ENCODE peak calls at places on chromosomes 4 and X, in nine cellular contexts. N is HCT116, E is fibroblast of lung, L is A673, J is cardiac muscle cell, C is RWPE2, P is IMR-90, Q is suprapubic skin, W is colonic mucosa. V is an unnamed sample. For H3K36me3, the result is how much of the 10 kb centered on the place peaks cover.

GRCh38 chrX:27838176-27838575 is 30.4 kb downstream of the MAGEB10 start:
- DNase-seq in J (no peak), E (no peak), N (no peak), Q (no peak), P (no peak), C (no peak), L (no peak), W (no peak), V (no peak)

GRCh38 chr4:39029752-39030694 is 2.2 kb downstream of the TMEM156 start:
- DNase-seq in W (no peak), L (no peak), P (no peak), Q (no peak), C (no peak), N (no peak), E (no peak), J (no peak), V (no peak)

GRCh38 chr4:10115657-10116624 is 658 bp downstream of the WDR1 start:
- DNase-seq in L (peak), N (peak), E (no peak), P (no peak), C (no peak), Q (peak), W (peak), J (peak), V (peak)

GRCh38 chr4:168923526-168924194 is 86.4 kb downstream of the CBR4 start:
- DNase-seq in P (peak), J (peak), C (no peak), Q (no peak), N (peak), W (peak), L (peak), E (peak), V (peak)

GRCh38 chr4:97270051-97270450 is 873.2 kb downstream of the STPG2 start:
- DNase-seq in W (no peak), L (no peak), C (no peak), P (no peak), Q (no peak), J (no peak), E (no peak), N (no peak), V (no peak)

GRCh38 chrX:10231461-10231860 is 74.7 kb downstream of the CLCN4 start:
- DNase-seq in J (no peak), L (no peak), W (no peak), N (no peak), E (no peak), Q (no peak), P (no peak), C (no peak), V (no peak)

GRCh38 chr4:183747931-183748664 is 89.0 kb downstream of the TRAPPC11 start:
- DNase-seq in P (peak), E (no peak), Q (no peak), J (no peak), L (peak), N (no peak), C (no peak), W (peak), V (no peak)

GRCh38 chr4:98341309-98341708 is 80.1 kb downstream of the RAP1GDS1 start:
- DNase-seq in E (no peak), J (peak), Q (no peak), C (no peak), W (no peak), L (peak), N (no peak), P (peak), V (no peak)

GRCh38 chrX:69236641-69237040 is 71.4 kb upstream of the PJA1 start:
- DNase-seq in L (no peak), C (no peak), N (no peak), Q (no peak), W (no peak), P (no peak), J (no peak), E (no peak), V (no peak)

GRCh38 chr4:80017125-80017854 is 55.7 kb downstream of the ANTXR2 start:
- DNase-seq in W (no peak), Q (no peak), J (peak), P (peak), L (no peak), N (no peak), C (no peak), E (peak), V (no peak)

GRCh38 chr4:7909966-7910720 is 29.5 kb downstream of the AFAP1 start:
- DNase-seq in W (no peak), N (no peak), C (no peak), E (peak), P (peak), Q (no peak), J (peak), L (no peak), V (no peak)

GRCh38 chr4:142404191-142404611 is 441.9 kb downstream of the INPP4B start:
- DNase-seq in C (no peak), P (peak), J (peak), E (peak), Q (peak), L (peak), N (peak), W (no peak), V (no peak)

GRCh38 chr4:121155893-121156292 is 8.2 kb downstream of the TNIP3 start:
- DNase-seq in P (peak), Q (no peak), C (no peak), E (peak), J (peak), L (peak), W (no peak), N (no peak), V (no peak)
- H3K4me3 ChIP-seq in P (peak), Q (peak), C (no peak), E (peak), J (no peak), L (peak), W (no peak), N (no peak), V (no peak)

DNA sequence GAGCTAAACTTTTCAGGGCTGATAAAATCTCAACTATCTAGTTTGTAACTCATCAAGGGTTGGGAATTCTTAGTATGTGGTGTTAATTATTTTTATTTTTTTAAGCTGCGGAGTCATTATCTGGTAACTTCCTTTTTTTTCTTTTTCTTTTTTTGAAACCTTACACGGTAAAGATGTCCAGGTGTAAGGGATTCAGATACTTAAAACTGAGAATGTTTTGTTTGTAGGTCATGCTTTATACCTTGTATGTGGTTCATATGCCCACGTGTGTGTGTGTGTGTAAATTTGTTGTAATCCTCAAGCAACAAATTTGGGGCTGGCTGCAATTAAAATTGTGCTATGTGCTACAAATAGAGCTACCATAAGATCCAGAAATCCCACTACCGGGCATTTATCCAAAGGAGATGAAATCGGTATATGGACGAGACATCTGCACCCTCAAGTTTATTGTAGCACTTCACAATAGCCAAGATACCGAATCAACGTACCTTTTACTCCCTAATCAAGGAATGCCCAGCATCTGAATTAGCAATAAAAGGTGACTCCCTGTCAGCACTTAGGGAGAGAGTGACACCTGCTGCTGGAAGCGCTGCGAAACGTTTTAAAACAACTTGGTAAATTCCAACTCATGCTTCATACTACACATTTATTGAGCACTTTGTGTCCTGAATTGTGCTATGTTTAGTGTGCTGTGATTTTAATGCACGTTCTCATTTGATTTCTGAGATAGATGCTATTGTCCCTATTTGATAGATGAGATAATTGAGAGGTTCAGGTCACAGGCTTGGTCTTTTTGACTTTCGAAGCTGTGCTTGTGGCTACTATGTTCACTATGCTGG is 16.1 kb downstream of the MSMO1 start:
- DNase-seq in C (no peak), E (no peak), J (no peak), N (no peak), Q (no peak), W (no peak), P (no peak), L (no peak), V (peak)
- TF ChIP-seq CTCF in C (peak), E (peak), J (no peak), N (peak), Q (no peak), W (no peak), P (peak), L (peak), V (peak)

DNA sequence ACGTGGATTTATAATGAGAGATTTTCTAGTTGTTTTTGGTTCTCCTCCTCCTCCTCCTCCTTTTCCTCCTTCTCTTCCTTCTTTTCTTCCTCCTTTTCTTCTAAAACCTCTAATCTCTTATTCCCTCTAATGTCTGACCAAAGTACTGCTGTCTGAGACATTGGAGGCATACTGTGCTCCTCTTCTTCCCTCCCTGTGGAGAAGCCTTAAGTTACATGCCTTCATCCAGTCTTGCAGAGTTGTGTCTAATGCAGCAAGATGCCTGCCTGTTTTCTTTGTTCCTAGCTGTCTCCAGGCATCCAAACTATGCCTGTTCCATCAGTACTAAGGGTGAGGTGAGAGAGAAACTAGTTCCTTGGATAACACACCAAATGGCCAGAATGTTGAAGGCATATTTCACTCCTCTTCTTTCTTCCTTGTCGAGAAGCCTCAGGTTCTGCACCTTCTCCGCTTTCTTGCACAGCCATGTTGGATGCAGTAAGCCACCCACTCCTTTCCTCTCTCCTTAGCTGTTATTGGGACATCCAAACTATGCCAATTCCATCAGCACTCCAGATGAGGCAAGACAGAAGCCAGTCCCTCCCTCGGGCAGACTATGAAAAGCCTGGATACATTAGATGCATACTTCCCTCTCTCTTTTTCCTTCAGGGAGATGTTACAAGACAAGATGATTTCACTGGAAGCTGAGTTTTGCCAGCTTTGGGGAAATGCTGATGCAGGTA is 285.7 kb upstream of the TRAM1L1 start:
- DNase-seq in L (no peak), J (no peak), C (no peak), W (no peak), E (no peak), N (no peak), P (no peak), Q (no peak), V (no peak)
- H3K36me3 ChIP-seq in L (under half), J (under half), C (under half), W (under half), E (under half), N (under half), P (under half), Q (under half), V (under half)

DNA sequence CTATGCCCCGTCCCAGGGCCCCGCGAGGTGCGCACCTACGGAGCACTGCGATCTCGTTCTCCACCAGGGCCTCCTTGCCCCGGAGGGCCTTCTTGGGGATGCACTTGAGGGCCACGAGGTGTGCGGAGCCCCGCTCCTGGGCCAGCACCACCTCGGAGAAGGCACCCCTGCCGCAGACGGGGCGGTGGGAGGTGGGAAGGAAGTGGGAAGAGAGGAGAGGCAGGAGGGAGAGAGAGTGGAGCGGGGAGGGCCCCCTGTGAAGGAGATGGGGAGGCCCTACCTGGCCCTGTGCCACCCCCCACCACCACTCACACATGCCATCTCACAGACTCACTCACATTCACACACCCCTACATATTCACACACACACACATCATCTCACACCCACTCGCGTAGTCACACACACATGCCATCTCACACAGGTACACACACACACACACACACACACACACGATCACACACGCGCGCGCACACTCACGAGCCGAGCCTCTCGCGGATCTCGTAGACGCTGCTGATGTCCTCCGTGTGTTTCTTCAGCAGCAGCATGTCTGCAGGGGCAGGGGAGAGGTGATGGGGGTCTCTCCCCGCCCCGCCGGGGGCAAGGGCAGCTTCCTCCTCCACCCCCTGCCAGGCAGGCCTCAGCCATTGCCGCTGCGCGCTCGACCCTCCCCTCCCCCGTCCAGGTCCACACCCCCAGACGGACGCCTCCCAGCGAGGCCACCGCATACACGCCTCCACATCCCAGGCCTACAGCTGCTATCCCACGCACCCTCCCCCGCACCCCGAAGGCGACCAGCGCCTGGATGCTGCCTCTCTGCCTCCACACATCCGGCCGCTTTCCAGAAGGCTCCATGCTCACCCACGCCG is 849 bp downstream of the PNCK start:
- DNase-seq in J (peak), P (no peak), E (no peak), C (no peak), Q (no peak), L (no peak), W (no peak), N (no peak), V (no peak)
- H3K4me3 ChIP-seq in J (no peak), P (no peak), E (no peak), C (no peak), Q (no peak), L (no peak), W (no peak), N (no peak), V (no peak)

DNA sequence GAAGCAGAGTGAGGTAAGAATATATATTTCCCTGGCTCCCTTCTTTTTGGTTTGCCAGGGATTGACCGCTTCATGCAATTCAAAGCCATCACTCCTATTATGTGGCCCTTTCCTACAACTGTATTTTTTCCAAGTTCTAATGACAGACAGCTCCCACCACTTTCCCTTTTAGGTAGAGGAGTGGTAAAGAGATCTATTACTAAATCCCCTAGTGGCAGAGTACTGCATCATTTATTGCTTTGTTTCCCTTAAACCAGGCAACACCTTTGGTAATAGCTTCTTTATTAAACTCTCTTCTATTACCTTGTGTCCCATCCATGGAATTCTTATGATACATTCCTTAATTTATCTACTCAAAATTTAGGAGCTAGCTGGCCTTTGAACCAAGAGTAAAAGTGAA is 90.7 kb downstream of the CNOT6L start:
- DNase-seq in L (no peak), P (no peak), Q (no peak), J (no peak), E (no peak), W (no peak), C (no peak), N (no peak), V (no peak)
- TF ChIP-seq CTCF in L (no peak), P (no peak), Q (no peak), J (no peak), E (no peak), W (no peak), C (no peak), N (peak), V (no peak)

DNA sequence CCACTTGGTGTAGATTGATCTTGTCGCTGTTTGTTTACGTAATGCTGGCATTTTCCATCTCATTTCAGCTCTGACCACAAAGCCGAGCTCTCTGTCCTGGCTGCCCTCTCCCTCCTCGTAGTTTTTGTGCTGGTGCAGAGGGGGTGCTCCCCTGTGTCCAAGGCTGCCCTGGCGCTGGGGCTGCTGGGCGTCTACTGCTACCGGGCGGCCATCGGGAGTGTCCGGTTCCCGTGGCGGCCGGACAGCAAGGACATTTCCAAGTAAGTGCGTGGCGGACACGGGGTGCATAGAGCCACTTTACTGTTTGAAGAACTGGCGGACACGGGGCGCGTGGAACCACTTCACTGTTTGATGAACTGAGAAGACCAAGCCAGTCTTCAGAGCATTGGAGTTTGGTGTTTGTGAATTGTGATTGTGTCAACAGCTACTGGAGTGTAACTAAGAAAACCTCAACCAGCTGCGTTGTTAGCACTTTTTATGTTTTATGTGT is 28.0 kb downstream of the PIGG start:
- DNase-seq in J (no peak), C (no peak), L (no peak), Q (no peak), W (no peak), E (no peak), P (no peak), N (no peak), V (no peak)
- H3K36me3 ChIP-seq in J (under half), C (under half), L (under half), Q (half or more), W (under half), E (under half), P (half or more), N (under half), V (under half)